ENCODE peak calls at places on chromosomes 7 and 10, in eight cellular contexts. One of them, this sample, is unnamed.

GRCh38 chr10:11197266-11197712 is 179.6 kb downstream of the CELF2 start:
- DNase-seq in AG09309: no peak
- DNase-seq in fibroblast of the conjunctiva: no peak
- DNase-seq in islet precursor cell: peak
- DNase-seq in pancreas: no peak
- DNase-seq in kidney tubule cell: peak
- DNase-seq in AG08395: peak
- DNase-seq in lower lobe of right lung: peak
- DNase-seq in this sample: no peak

GRCh38 chr10:44373341-44373995 is 11.4 kb downstream of the CXCL12 start:
- DNase-seq in fibroblast of the conjunctiva: no peak
- DNase-seq in pancreas: no peak
- DNase-seq in AG08395: no peak
- DNase-seq in kidney tubule cell: no peak
- DNase-seq in lower lobe of right lung: no peak
- DNase-seq in islet precursor cell: no peak
- DNase-seq in AG09309: no peak
- DNase-seq in this sample: no peak

GRCh38 chr7:47226688-47227087 is 355.2 kb downstream of the TNS3 start:
- DNase-seq in kidney tubule cell: no peak
- DNase-seq in pancreas: no peak
- DNase-seq in fibroblast of the conjunctiva: no peak
- DNase-seq in AG09309: no peak
- DNase-seq in AG08395: no peak
- DNase-seq in lower lobe of right lung: no peak
- DNase-seq in islet precursor cell: no peak
- DNase-seq in this sample: no peak

GRCh38 chr10:121772890-121773289 is 154.9 kb downstream of the ATE1 start:
- DNase-seq in fibroblast of the conjunctiva: no peak
- DNase-seq in pancreas: no peak
- DNase-seq in AG09309: no peak
- DNase-seq in islet precursor cell: no peak
- DNase-seq in AG08395: no peak
- DNase-seq in lower lobe of right lung: no peak
- DNase-seq in kidney tubule cell: no peak
- DNase-seq in this sample: no peak

GRCh38 chr7:25624837-25625236 is 396.6 kb upstream of the NPVF start:
- DNase-seq in AG08395: no peak
- DNase-seq in AG09309: no peak
- DNase-seq in lower lobe of right lung: no peak
- DNase-seq in fibroblast of the conjunctiva: peak
- DNase-seq in islet precursor cell: no peak
- DNase-seq in kidney tubule cell: peak
- DNase-seq in pancreas: no peak
- DNase-seq in this sample: no peak

GRCh38 chr7:1144269-1144771 is 15.7 kb downstream of the ZFAND2A start:
- DNase-seq in kidney tubule cell: peak
- DNase-seq in islet precursor cell: no peak
- DNase-seq in AG08395: peak
- DNase-seq in fibroblast of the conjunctiva: no peak
- DNase-seq in lower lobe of right lung: peak
- DNase-seq in AG09309: no peak
- DNase-seq in pancreas: peak
- DNase-seq in this sample: peak

GRCh38 chr10:42943025-42943818 is 133.6 kb upstream of the RET start:
- DNase-seq in lower lobe of right lung: no peak
- DNase-seq in kidney tubule cell: no peak
- DNase-seq in islet precursor cell: peak
- DNase-seq in AG08395: no peak
- DNase-seq in AG09309: no peak
- DNase-seq in pancreas: no peak
- DNase-seq in fibroblast of the conjunctiva: no peak
- DNase-seq in this sample: no peak

GRCh38 chr10:84194424-84195043 is at the start of gene CDHR1:
- DNase-seq in AG08395: peak
- DNase-seq in fibroblast of the conjunctiva: no peak
- DNase-seq in kidney tubule cell: peak
- DNase-seq in islet precursor cell: peak
- DNase-seq in lower lobe of right lung: no peak
- DNase-seq in AG09309: no peak
- DNase-seq in pancreas: no peak
- DNase-seq in this sample: no peak

GRCh38 chr10:108358912-108359311 is 1194.4 kb upstream of the SORCS1 start:
- DNase-seq in kidney tubule cell: peak
- DNase-seq in pancreas: no peak
- DNase-seq in fibroblast of the conjunctiva: peak
- DNase-seq in islet precursor cell: peak
- DNase-seq in AG08395: peak
- DNase-seq in lower lobe of right lung: no peak
- DNase-seq in AG09309: peak
- DNase-seq in this sample: no peak

GRCh38 chr7:1368150-1368681 is 91.1 kb downstream of the MICALL2 start:
- DNase-seq in lower lobe of right lung: no peak
- DNase-seq in AG08395: no peak
- DNase-seq in fibroblast of the conjunctiva: no peak
- DNase-seq in kidney tubule cell: no peak
- DNase-seq in AG09309: no peak
- DNase-seq in islet precursor cell: peak
- DNase-seq in pancreas: no peak
- DNase-seq in this sample: no peak

GRCh38 chr10:69337312-69338132 is 59.2 kb downstream of the HK1 start:
- DNase-seq in fibroblast of the conjunctiva: peak
- DNase-seq in pancreas: no peak
- DNase-seq in AG08395: peak
- DNase-seq in lower lobe of right lung: peak
- DNase-seq in kidney tubule cell: peak
- DNase-seq in islet precursor cell: peak
- DNase-seq in AG09309: peak
- DNase-seq in this sample: no peak

GRCh38 chr7:99218406-99219184 is 10.7 kb upstream of the KPNA7 start:
- DNase-seq in lower lobe of right lung: no peak
- DNase-seq in AG09309: no peak
- DNase-seq in islet precursor cell: no peak
- DNase-seq in AG08395: no peak
- DNase-seq in kidney tubule cell: no peak
- DNase-seq in fibroblast of the conjunctiva: no peak
- DNase-seq in pancreas: no peak
- DNase-seq in this sample: no peak

GRCh38 chr7:32447218-32447617 is 43.0 kb downstream of the LSM5 start:
- DNase-seq in AG08395: no peak
- DNase-seq in AG09309: no peak
- DNase-seq in lower lobe of right lung: no peak
- DNase-seq in islet precursor cell: no peak
- DNase-seq in fibroblast of the conjunctiva: no peak
- DNase-seq in pancreas: no peak
- DNase-seq in kidney tubule cell: no peak
- DNase-seq in this sample: no peak